ENCODE peak calls at places on chromosomes 2 and 18, in seven cellular contexts. Z, M, K, E, Y, T and B are unnamed samples.

GRCh38 chr18:63298393-63299015 is 21.1 kb downstream of the BCL2 start:
- DNase-seq in T (no peak), Z (no peak), M (no peak), K (no peak), E (no peak), Y (no peak), B (no peak)

GRCh38 chr2:240131941-240132650 is 4.0 kb downstream of the COPS9 start:
- DNase-seq in K (peak), M (no peak), T (no peak), Z (no peak), Y (no peak), E (no peak), B (no peak)

GRCh38 chr18:39871976-39872375 is 2083.1 kb upstream of the PIK3C3 start:
- DNase-seq in Y (no peak), Z (no peak), M (no peak), T (no peak), E (no peak), K (no peak), B (no peak)

GRCh38 chr2:226050822-226051221 is 651.3 kb downstream of the NYAP2 start:
- DNase-seq in Z (no peak), M (no peak), K (no peak), T (no peak), Y (no peak), E (no peak), B (no peak)

GRCh38 chr2:174788291-174788929 is 24.1 kb upstream of the CHRNA1 start:
- DNase-seq in Z (no peak), K (peak), T (no peak), Y (no peak), M (no peak), E (peak), B (no peak)

GRCh38 chr18:57048351-57048750 is 98.5 kb upstream of the BOD1L2 start:
- DNase-seq in Y (no peak), Z (no peak), E (no peak), T (no peak), K (no peak), M (no peak), B (no peak)

GRCh38 chr2:161030260-161031063 is 129.8 kb upstream of the TANK start:
- DNase-seq in M (peak), Z (peak), K (no peak), T (no peak), E (no peak), Y (no peak), B (no peak)

GRCh38 chr2:205763708-205764501 is 81.6 kb downstream of the NRP2 start:
- DNase-seq in Z (peak), Y (peak), K (peak), T (peak), M (no peak), E (peak), B (no peak)

GRCh38 chr18:78528437-78529228 is 451.0 kb upstream of the SALL3 start:
- DNase-seq in T (no peak), E (no peak), Y (no peak), M (no peak), Z (no peak), K (no peak), B (no peak)

GRCh38 chr2:196073521-196073920 is 4.9 kb upstream of the DNAH7 start:
- DNase-seq in M (no peak), T (no peak), K (no peak), E (no peak), Z (no peak), Y (peak), B (no peak)

GRCh38 chr2:128390256-128390990 is 71.8 kb upstream of the HS6ST1 start:
- DNase-seq in K (no peak), T (no peak), Z (no peak), E (no peak), M (no peak), Y (peak), B (peak)

GRCh38 chr2:64945973-64946736 is 43.0 kb upstream of the SLC1A4 start:
- DNase-seq in Z (no peak), K (no peak), M (no peak), E (no peak), Y (no peak), T (peak), B (peak)

GRCh38 chr18:10476430-10476829 is 22.0 kb downstream of the APCDD1 start:
- DNase-seq in Y (no peak), K (no peak), T (no peak), Z (peak), M (peak), E (no peak), B (no peak)

GRCh38 chr2:118460425-118460824 is 372.2 kb downstream of the INSIG2 start:
- DNase-seq in T (no peak), Y (no peak), E (no peak), M (no peak), Z (no peak), K (no peak), B (no peak)

GRCh38 chr2:118457956-118458355 is 369.7 kb downstream of the INSIG2 start:
- DNase-seq in E (peak), Z (no peak), M (no peak), T (no peak), Y (no peak), K (no peak), B (no peak)

GRCh38 chr2:118464546-118464945 is 376.3 kb downstream of the INSIG2 start:
- DNase-seq in Y (no peak), T (no peak), E (no peak), K (no peak), Z (no peak), M (no peak), B (no peak)

GRCh38 chr2:118459425-118459824 is 371.2 kb downstream of the INSIG2 start:
- DNase-seq in E (no peak), Z (no peak), K (no peak), M (no peak), T (no peak), Y (no peak), B (no peak)
- TF ChIP-seq CTCF in E (no peak), Z (no peak), K (no peak), M (no peak), T (no peak), Y (no peak), B (no peak)

GRCh38 chr2:120960994-120961393 is 225.3 kb downstream of the GLI2 start:
- DNase-seq in M (no peak), T (no peak), E (no peak), Y (no peak), K (no peak), Z (no peak), B (no peak)

GRCh38 chr2:120959426-120959825 is 223.8 kb downstream of the GLI2 start:
- DNase-seq in Y (peak), T (no peak), M (no peak), K (no peak), Z (peak), E (no peak), B (no peak)

GRCh38 chr2:120957905-120958304 is 222.2 kb downstream of the GLI2 start:
- DNase-seq in Z (no peak), E (no peak), K (no peak), Y (peak), T (no peak), M (no peak), B (no peak)

GRCh38 chr2:120956486-120957156 is 221.0 kb downstream of the GLI2 start:
- DNase-seq in Y (no peak), M (no peak), E (no peak), Z (no peak), K (peak), T (no peak), B (no peak)

GRCh38 chr2:120958623-120959366 is 223.1 kb downstream of the GLI2 start:
- DNase-seq in T (no peak), K (peak), M (no peak), Y (no peak), E (peak), Z (no peak), B (no peak)
- TF ChIP-seq CTCF in T (no peak), K (peak), M (peak), Y (no peak), E (peak), Z (no peak), B (no peak)

GRCh38 chr2:96601382-96602292 is 36.5 kb downstream of the KANSL3 start:
- DNase-seq in Y (peak), M (no peak), E (no peak), Z (no peak), K (no peak), T (no peak), B (no peak)

GRCh38 chr2:96604104-96604503 is 34.0 kb downstream of the KANSL3 start:
- DNase-seq in T (no peak), K (peak), E (peak), Z (no peak), M (no peak), Y (no peak), B (no peak)

GRCh38 chr2:96596596-96596995 is 41.5 kb downstream of the KANSL3 start:
- DNase-seq in T (no peak), Y (no peak), E (no peak), K (no peak), Z (no peak), M (no peak), B (no peak)

GRCh38 chr2:96599941-96600340 is 38.2 kb downstream of the KANSL3 start:
- DNase-seq in K (no peak), Z (peak), Y (no peak), T (no peak), M (no peak), E (no peak), B (no peak)

GRCh38 chr2:96602330-96602823 is 35.7 kb downstream of the KANSL3 start:
- DNase-seq in K (peak), M (no peak), E (no peak), T (no peak), Z (no peak), Y (peak), B (no peak)
- TF ChIP-seq CTCF in K (no peak), M (no peak), E (no peak), T (no peak), Z (no peak), Y (peak), B (no peak)

DNA sequence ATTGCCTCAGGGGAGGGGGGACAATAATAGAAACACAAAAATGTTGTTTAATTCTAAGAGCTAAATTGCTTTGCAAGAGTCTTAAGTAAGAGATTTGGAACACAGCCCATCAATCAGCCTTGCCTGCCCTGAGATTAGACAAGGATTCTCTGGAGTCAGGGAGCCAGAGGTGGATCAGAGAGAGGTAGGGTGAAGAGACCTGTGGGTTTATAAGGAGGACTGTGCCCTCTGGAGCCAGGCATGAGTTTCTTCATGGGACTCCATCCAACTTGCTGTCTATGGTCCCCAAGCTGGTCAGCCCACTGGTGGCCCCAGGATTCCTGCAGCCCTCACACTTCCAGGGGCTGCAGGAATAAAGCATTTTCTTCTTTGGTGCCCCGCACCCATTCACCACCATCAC is 139.3 kb downstream of the ALK start:
- DNase-seq in K (no peak), E (no peak), M (no peak), Z (no peak), T (no peak), Y (no peak), B (no peak)
- TF ChIP-seq CTCF in K (no peak), E (no peak), M (no peak), Z (no peak), T (no peak), Y (no peak), B (no peak)

GRCh38 chr18:3455938-3456685 is 6.1 kb downstream of the TGIF1 start:
- DNase-seq in K (no peak), M (no peak), E (no peak), Z (no peak), T (no peak), Y (no peak), B (no peak)

GRCh38 chr18:3456686-3457069 is 6.7 kb downstream of the TGIF1 start:
- DNase-seq in M (no peak), E (no peak), Y (no peak), T (no peak), Z (no peak), K (no peak), B (no peak)

GRCh38 chr18:3454365-3455089 is 4.6 kb downstream of the TGIF1 start:
- DNase-seq in M (no peak), Y (peak), T (peak), E (no peak), Z (no peak), K (peak), B (no peak)

GRCh38 chr18:3453540-3454364 is 3.8 kb downstream of the TGIF1 start:
- DNase-seq in K (no peak), Z (peak), Y (peak), M (peak), T (peak), E (no peak), B (no peak)

GRCh38 chr18:3455090-3455640 is 5.2 kb downstream of the TGIF1 start:
- DNase-seq in Z (no peak), Y (no peak), E (no peak), M (no peak), T (no peak), K (no peak), B (no peak)
- TF ChIP-seq CTCF in Z (no peak), Y (no peak), E (no peak), M (no peak), T (no peak), K (no peak), B (peak)

DNA sequence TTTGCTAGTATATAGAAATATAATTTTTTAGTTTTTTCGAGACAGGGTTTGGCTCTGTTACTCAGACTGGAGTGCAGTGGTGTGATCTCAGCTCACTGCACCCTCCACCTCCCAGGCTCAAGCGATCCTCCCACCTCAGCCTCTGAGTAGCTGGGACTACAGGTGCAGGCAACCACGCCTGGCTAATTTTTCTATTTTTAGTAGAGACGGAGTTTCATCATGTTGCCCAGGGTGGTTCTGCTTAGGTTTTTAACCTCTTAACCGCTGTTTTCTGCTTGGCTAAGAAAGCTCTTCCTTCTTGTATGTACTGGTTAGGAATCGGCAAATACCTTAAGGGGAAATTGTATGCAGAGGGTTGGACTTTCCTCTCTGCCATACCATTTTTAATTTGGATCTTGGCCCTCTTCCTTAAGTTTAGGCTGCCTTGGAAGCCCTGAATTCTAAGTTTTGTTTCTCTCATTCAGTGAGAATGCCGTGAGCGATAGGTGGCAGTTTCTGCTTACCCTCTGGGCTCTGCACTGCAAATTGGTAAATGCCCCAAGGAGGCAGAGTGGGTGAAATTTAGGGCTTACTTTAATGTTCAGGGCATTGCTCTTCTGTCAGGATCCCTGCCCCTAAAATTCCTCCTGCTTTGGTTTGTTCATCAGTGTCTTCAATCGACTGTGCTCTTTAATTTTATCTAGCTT is 32.3 kb downstream of the EML6 start:
- DNase-seq in Y (no peak), E (no peak), M (no peak), Z (no peak), T (peak), K (no peak), B (no peak)
- TF ChIP-seq CTCF in Y (no peak), E (no peak), M (no peak), Z (no peak), T (no peak), K (no peak), B (no peak)